ENCODE peak calls at places on chromosomes 3 and 15, in seven cellular contexts. I is hepatocyte, P is mesothelial cell of epicardium, Q is B cell, B is AG09319, E is AG10803, H is neural crest cell. G is an unnamed sample.

GRCh38 chr15:29890761-29891457 is 68.6 kb upstream of the TJP1 start:
- DNase-seq in I (no peak), P (no peak), Q (no peak), B (no peak), E (no peak), H (no peak), G (no peak)

GRCh38 chr3:39779511-39780230 is 29.7 kb upstream of the MYRIP start:
- DNase-seq in I (no peak), P (no peak), Q (no peak), B (no peak), E (no peak), H (no peak), G (peak; percentile 86)

GRCh38 chr3:123068227-123069020 is 1.6 kb downstream of the PDIA5 start:
- DNase-seq in I (peak; percentile 48), P (no peak), Q (no peak), B (no peak), E (no peak), H (no peak), G (no peak)

GRCh38 chr3:110811050-110811449 is 260.6 kb upstream of the NECTIN3 start:
- DNase-seq in I (no peak), P (no peak), Q (no peak), B (no peak), E (peak; percentile 56), H (no peak), G (no peak)

GRCh38 chr3:153078826-153079225 is 83.2 kb upstream of the RAP2B start:
- DNase-seq in I (no peak), P (no peak), Q (no peak), B (no peak), E (no peak), H (no peak), G (no peak)

GRCh38 chr3:190722181-190722905 is 140.2 kb downstream of the GMNC start:
- DNase-seq in I (no peak), P (no peak), Q (no peak), B (no peak), E (peak; percentile 19), H (no peak), G (no peak)

GRCh38 chr3:10614160-10614559 is 108.8 kb upstream of the ATP2B2 start:
- DNase-seq in I (no peak), P (no peak), Q (peak; percentile 10), B (no peak), E (no peak), H (no peak), G (no peak)

GRCh38 chr3:193829781-193830180 is 236.8 kb downstream of the OPA1 start:
- DNase-seq in I (peak; percentile 74), P (no peak), Q (no peak), B (no peak), E (peak; percentile 62), H (no peak), G (no peak)

GRCh38 chr3:19748782-19749447 is 185.1 kb downstream of the EFHB start:
- DNase-seq in I (no peak), P (no peak), Q (no peak), B (no peak), E (no peak), H (no peak), G (no peak)

GRCh38 chr15:70361891-70362290 is 264.2 kb upstream of the TLE3 start:
- DNase-seq in I (no peak), P (peak; percentile 21), Q (no peak), B (no peak), E (no peak), H (no peak), G (peak; percentile 71)

GRCh38 chr15:74227968-74228722 is 8.0 kb upstream of the CCDC33 start:
- DNase-seq in I (no peak), P (no peak), Q (no peak), B (no peak), E (no peak), H (no peak), G (no peak)

GRCh38 chr3:121998030-121998580 is 23.9 kb downstream of the ILDR1 start:
- DNase-seq in I (peak; percentile 53), P (no peak), Q (no peak), B (no peak), E (peak; percentile 24), H (no peak), G (no peak)

GRCh38 chr3:65960087-65960486 is 78.6 kb downstream of the MAGI1 start:
- DNase-seq in I (no peak), P (no peak), Q (no peak), B (no peak), E (peak; percentile 62), H (no peak), G (no peak)

GRCh38 chr3:149657458-149657795 is 398 bp downstream of the WWTR1 start:
- DNase-seq in I (peak; percentile 80), P (no peak), Q (no peak), B (no peak), E (peak; percentile 65), H (peak; percentile 42), G (no peak)

GRCh38 chr15:38857814-38858213 is 293.2 kb upstream of the RASGRP1 start:
- DNase-seq in I (no peak), P (no peak), Q (no peak), B (no peak), E (no peak), H (no peak), G (no peak)

GRCh38 chr15:38859574-38859973 is 295.0 kb upstream of the RASGRP1 start:
- DNase-seq in I (no peak), P (no peak), Q (no peak), B (no peak), E (no peak), H (no peak), G (no peak)

GRCh38 chr15:38854506-38854905 is 289.9 kb upstream of the RASGRP1 start:
- DNase-seq in I (no peak), P (no peak), Q (no peak), B (no peak), E (peak; percentile 97), H (no peak), G (no peak)

DNA sequence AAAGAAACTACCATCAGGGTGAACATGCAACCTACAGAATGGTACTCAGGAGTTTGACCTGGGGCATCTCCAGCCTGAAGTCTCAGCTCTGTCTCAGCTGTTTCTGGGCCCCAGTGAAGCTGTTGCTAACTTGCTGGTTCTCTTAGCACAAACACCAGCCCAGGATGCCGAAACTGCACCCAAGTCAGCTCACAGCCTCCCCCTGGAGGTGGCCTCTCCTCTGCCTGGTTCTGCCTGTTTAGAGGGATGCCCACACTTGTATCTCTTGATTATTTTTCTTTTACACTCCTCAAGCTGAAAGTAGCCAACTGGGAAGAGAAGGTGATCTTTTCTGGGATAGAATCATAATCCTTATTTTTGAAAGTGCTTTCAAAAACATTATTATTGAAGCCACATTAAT is 289.0 kb upstream of the RASGRP1 start:
- DNase-seq in I (peak; percentile 14), P (no peak), Q (no peak), B (no peak), E (peak; percentile 68), H (peak; percentile 2), G (no peak)
- TF ChIP-seq CTCF in I (peak; percentile 21), P (no peak), Q (no peak), B (peak; percentile 40), E (peak; percentile 59), H (peak; percentile 46), G (peak; percentile 51)

GRCh38 chr15:91866371-91866905 is 12.9 kb downstream of the SLCO3A1 start:
- DNase-seq in I (no peak), P (no peak), Q (no peak), B (no peak), E (peak; percentile 55), H (no peak), G (no peak)

GRCh38 chr15:91865903-91866302 is 12.4 kb downstream of the SLCO3A1 start:
- DNase-seq in I (no peak), P (no peak), Q (no peak), B (no peak), E (peak; percentile 24), H (no peak), G (no peak)

GRCh38 chr15:91864669-91865068 is 11.2 kb downstream of the SLCO3A1 start:
- DNase-seq in I (no peak), P (no peak), Q (no peak), B (no peak), E (no peak), H (no peak), G (no peak)

GRCh38 chr15:91866971-91867372 is 13.5 kb downstream of the SLCO3A1 start:
- DNase-seq in I (no peak), P (no peak), Q (no peak), B (no peak), E (peak; percentile 18), H (no peak), G (no peak)

DNA sequence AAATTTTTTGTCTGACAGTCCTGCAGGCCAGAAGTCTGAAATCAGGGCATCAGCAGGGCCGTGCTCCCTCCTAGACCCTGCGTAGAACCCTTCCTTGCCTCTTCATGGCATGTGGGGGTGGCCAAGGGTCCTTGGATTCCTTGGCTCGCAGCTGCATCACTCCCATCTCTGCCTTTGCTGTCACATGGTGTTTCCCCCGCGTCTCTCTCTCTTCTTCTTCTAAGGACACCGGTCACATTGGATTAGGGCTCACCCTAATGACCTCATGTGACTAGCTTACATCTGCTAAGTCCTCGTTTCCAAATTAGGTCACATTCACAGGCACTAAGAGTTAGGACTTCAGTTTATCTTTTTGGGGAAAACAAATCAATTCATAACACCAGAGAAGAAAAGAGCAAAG is 12.0 kb downstream of the SLCO3A1 start:
- DNase-seq in I (no peak), P (no peak), Q (no peak), B (no peak), E (no peak), H (no peak), G (no peak)
- TF ChIP-seq CTCF in I (no peak), P (no peak), Q (no peak), B (no peak), E (no peak), H (no peak), G (no peak)

GRCh38 chr3:126956866-126957650 is 25.9 kb upstream of the PLXNA1 start:
- DNase-seq in I (no peak), P (no peak), Q (no peak), B (no peak), E (no peak), H (no peak), G (no peak)
- TF ChIP-seq CTCF in I (no peak), P (no peak), Q (no peak), B (no peak), E (no peak), H (no peak), G (no peak)

GRCh38 chr3:112817782-112818181 is 28.9 kb downstream of the CD200R1L start:
- DNase-seq in I (no peak), P (no peak), Q (no peak), B (no peak), E (no peak), H (no peak), G (no peak)
- TF ChIP-seq CTCF in I (no peak), P (no peak), Q (no peak), B (no peak), E (no peak), H (no peak), G (no peak)

GRCh38 chr3:88336894-88337293 is 187.1 kb downstream of the C3orf38 start:
- DNase-seq in I (no peak), P (no peak), Q (no peak), B (no peak), E (no peak), H (no peak), G (no peak)

DNA sequence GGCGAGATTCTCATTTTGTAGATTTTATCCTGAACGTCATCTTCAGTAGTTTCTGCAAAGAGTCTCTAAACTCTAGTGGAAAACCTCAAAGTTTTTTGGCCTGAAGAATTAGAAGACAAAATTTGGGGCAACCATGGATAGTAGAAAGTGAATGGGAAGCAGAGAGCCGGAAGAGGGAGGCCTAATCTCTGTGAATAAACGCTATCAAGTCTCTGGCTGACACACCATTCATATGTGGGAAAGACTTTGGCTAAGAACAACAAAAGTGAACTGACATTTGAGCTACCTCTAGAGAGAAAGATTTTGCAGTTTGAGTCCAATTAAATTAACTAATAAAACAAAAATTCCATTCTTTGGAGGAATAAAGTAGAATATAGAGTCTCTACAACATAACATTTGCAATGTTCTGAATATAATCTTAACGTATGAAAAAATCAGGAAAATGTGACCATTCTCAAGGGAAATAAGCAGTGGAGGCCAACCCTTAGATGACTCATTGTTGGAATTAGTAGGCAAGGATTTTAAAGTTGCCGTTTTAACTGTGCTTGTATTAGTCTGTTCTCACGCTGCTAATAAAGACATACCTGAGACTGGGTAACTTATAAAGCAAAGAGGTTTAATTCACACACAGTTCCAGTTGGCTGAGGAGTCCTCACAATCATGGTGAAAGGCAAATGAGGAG is 184.6 kb downstream of the C3orf38 start:
- DNase-seq in I (no peak), P (no peak), Q (no peak), B (no peak), E (no peak), H (no peak), G (no peak)
- TF ChIP-seq CTCF in I (no peak), P (no peak), Q (no peak), B (no peak), E (no peak), H (no peak), G (no peak)

G was measured in osteocyte.